ENCODE peak calls at places on chromosomes 16 and 17, in four cellular contexts. V, M, B and N are unnamed samples.
A peak's percentile ranks its signal among the peaks of the same experiment; 100 is the strongest.

GRCh38 chr17:79933863-79934652 is 94.8 kb upstream of the CBX4 start:
- DNase-seq in V (peak; percentile 63), M (no peak), B (peak; percentile 73), N (no peak)

GRCh38 chr16:25896412-25896811 is 204.7 kb downstream of the HS3ST4 start:
- DNase-seq in V (no peak), M (no peak), B (no peak), N (no peak)

GRCh38 chr17:35742496-35742895 is 10.5 kb downstream of the GAS2L2 start:
- DNase-seq in V (no peak), M (no peak), B (no peak), N (no peak)

GRCh38 chr17:47959825-47960655 is 2.4 kb upstream of the PRR15L start:
- DNase-seq in V (no peak), M (no peak), B (no peak), N (no peak)

GRCh38 chr17:31052187-31052889 is 42.4 kb upstream of the NF1 start:
- DNase-seq in V (no peak), M (no peak), B (peak; percentile 76), N (no peak)

GRCh38 chr16:72875291-72876036 is 172.5 kb downstream of the ZFHX3 start:
- DNase-seq in V (no peak), M (no peak), B (peak; percentile 26), N (no peak)

GRCh38 chr17:78952706-78953105 is 27.0 kb downstream of the LGALS3BP start:
- DNase-seq in V (no peak), M (no peak), B (no peak), N (no peak)

GRCh38 chr17:50209472-50210248 is 8.2 kb upstream of the COL1A1 start:
- DNase-seq in V (peak; percentile 86), M (peak; percentile 97), B (no peak), N (no peak)

GRCh38 chr17:27206447-27206846 is 87.5 kb upstream of the WSB1 start:
- DNase-seq in V (no peak), M (peak; percentile 14), B (no peak), N (no peak)

GRCh38 chr16:53024045-53024444 is 28.7 kb downstream of the CHD9NB start:
- DNase-seq in V (no peak), M (no peak), B (no peak), N (no peak)

GRCh38 chr17:27463235-27463677 is 7.0 kb downstream of the KSR1 start:
- DNase-seq in V (no peak), M (no peak), B (no peak), N (no peak)

GRCh38 chr17:75637143-75637538 is 3.9 kb downstream of the SMIM5 start:
- DNase-seq in V (no peak), M (no peak), B (no peak), N (no peak)

GRCh38 chr16:57315401-57315800 is 30.9 kb upstream of the PLLP start:
- DNase-seq in V (no peak), M (no peak), B (no peak), N (no peak)

GRCh38 chr17:5706835-5707234 is 122.5 kb upstream of the NLRP1 start:
- DNase-seq in V (no peak), M (peak; percentile 80), B (peak; percentile 58), N (peak; percentile 46)

GRCh38 chr16:84247844-84248243 is 8.0 kb upstream of the KCNG4 start:
- DNase-seq in V (no peak), M (no peak), B (peak; percentile 79), N (no peak)

GRCh38 chr16:72721981-72722380 is 325.9 kb downstream of the ZFHX3 start:
- DNase-seq in V (no peak), M (no peak), B (no peak), N (no peak)

GRCh38 chr17:72671034-72671433 is 421.5 kb downstream of the SLC39A11 start:
- DNase-seq in V (no peak), M (no peak), B (no peak), N (no peak)

GRCh38 chr17:57484081-57484666 is 227.9 kb downstream of the MSI2 start:
- DNase-seq in V (no peak), M (no peak), B (no peak), N (no peak)

GRCh38 chr17:59093145-59093701 is 13.5 kb downstream of the TRIM37 start:
- DNase-seq in V (no peak), M (no peak), B (no peak), N (no peak)

GRCh38 chr16:55248494-55248893 is 75.5 kb upstream of the IRX6 start:
- DNase-seq in V (no peak), M (no peak), B (no peak), N (no peak)

DNA sequence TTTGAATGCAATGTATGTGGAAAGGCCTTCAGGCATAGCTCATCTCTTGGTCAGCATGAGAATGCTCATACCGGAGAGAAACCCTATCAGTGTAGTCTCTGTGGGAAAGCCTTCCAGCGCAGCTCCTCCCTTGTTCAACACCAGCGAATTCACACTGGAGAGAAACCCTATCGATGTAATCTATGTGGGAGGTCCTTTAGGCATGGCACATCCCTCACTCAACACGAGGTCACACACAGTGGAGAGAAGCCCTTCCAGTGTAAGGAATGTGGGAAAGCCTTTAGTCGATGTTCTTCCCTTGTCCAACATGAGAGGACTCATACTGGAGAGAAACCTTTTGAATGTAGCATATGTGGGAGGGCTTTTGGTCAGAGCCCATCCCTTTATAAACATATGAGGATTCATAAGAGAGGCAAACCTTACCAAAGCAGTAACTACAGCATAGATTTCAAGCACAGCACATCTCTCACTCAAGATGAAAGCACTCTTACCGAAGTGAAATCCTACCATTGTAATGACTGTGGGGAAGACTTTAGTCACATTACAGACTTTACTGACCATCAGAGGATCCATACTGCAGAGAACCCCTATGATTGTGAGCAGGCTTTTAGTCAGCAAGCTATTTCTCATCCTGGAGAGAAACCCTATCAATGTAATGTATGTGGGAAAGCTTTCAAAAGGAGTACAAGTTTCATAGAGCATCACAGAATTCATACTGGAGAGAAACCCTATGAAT is 24.7 kb downstream of the ZFP90 start:
- DNase-seq in V (no peak), M (no peak), B (no peak), N (no peak)
- H3K9me3 ChIP-seq in V (peaks cover 100% of the 10 kb centered on the region), M (peaks cover 74% of the 10 kb centered on the region), B (peaks cover 64% of the 10 kb centered on the region), N (peaks cover 47% of the 10 kb centered on the region)

GRCh38 chr16:3187798-3188674 is at the start of gene OR1F1:
- DNase-seq in V (peak; percentile 32), M (peak; percentile 57), B (no peak), N (peak; percentile 50)
- H3K9me3 ChIP-seq in V (peaks cover 6% of the 10 kb centered on the region), M (peaks cover 2% of the 10 kb centered on the region), B (no peaks in the 10 kb centered on the region), N (peaks cover 3% of the 10 kb centered on the region)

DNA sequence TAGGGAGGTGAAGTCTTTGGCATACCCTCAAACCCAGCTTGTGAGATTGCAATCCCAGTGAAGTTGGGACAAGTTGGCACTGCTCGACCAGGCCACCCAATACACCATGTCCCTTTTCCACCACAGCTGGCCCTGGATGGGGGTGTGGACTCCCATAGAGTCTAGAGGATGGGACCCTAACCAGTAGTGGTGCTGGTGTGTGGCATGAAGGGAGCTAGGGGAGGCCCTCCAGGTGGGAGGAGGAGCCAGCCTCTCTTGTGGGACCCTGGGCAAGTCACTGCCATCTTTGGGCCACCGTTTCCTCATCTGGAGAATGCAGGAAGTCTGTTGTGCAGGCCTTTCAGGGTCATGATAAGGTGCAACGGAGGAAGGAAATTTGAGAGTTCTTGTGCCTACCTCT is 1854.9 kb downstream of the TP53TG3F start:
- DNase-seq in V (no peak), M (no peak), B (no peak), N (no peak)
- H3K9me3 ChIP-seq in V (no peaks in the 10 kb centered on the region), M (no peaks in the 10 kb centered on the region), B (no peaks in the 10 kb centered on the region), N (no peaks in the 10 kb centered on the region)

GRCh38 chr17:70091681-70092080 is 16.7 kb downstream of the KCNJ16 start:
- DNase-seq in V (no peak), M (no peak), B (peak; percentile 37), N (no peak)

GRCh38 chr17:70091005-70091568 is 16.1 kb downstream of the KCNJ16 start:
- DNase-seq in V (no peak), M (no peak), B (no peak), N (no peak)

GRCh38 chr17:70089513-70090148 is 14.6 kb downstream of the KCNJ16 start:
- DNase-seq in V (no peak), M (no peak), B (peak; percentile 62), N (no peak)

GRCh38 chr17:70095455-70095854 is 20.4 kb downstream of the KCNJ16 start:
- DNase-seq in V (no peak), M (no peak), B (no peak), N (no peak)

GRCh38 chr17:70093163-70093562 is 18.1 kb downstream of the KCNJ16 start:
- DNase-seq in V (no peak), M (no peak), B (no peak), N (no peak)
- H3K9me3 ChIP-seq in V (no peaks in the 10 kb centered on the region), M (no peaks in the 10 kb centered on the region), B (no peaks in the 10 kb centered on the region), N (no peaks in the 10 kb centered on the region)

GRCh38 chr16:21704733-21705132 is 41.0 kb downstream of the OTOA start:
- DNase-seq in V (no peak), M (no peak), B (no peak), N (no peak)
- H3K9me3 ChIP-seq in V (no peaks in the 10 kb centered on the region), M (no peaks in the 10 kb centered on the region), B (no peaks in the 10 kb centered on the region), N (no peaks in the 10 kb centered on the region)

DNA sequence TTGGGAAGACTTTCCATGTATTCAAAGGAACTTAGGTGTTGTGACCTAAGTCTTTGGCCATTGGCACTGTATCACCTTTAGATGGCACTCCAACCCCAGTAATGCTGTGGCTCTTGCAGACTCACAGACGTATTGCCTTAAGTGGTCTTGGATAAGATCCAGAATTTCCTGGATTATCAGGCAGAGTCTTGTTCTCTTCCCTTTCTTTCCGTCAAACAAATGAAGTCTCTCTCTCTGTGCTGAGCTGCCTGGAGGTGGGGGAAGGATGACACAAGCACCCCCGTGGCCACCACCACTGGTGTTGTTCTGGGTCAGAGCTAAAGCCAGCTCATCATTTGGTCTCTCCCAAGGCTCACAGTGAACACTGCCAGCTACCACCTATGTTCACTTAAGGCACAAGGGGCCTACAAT is 789.9 kb upstream of the KIF2B start:
- DNase-seq in V (no peak), M (peak; percentile 87), B (peak; percentile 60), N (no peak)
- H3K9me3 ChIP-seq in V (no peaks in the 10 kb centered on the region), M (no peaks in the 10 kb centered on the region), B (peaks cover 31% of the 10 kb centered on the region), N (no peaks in the 10 kb centered on the region)

DNA sequence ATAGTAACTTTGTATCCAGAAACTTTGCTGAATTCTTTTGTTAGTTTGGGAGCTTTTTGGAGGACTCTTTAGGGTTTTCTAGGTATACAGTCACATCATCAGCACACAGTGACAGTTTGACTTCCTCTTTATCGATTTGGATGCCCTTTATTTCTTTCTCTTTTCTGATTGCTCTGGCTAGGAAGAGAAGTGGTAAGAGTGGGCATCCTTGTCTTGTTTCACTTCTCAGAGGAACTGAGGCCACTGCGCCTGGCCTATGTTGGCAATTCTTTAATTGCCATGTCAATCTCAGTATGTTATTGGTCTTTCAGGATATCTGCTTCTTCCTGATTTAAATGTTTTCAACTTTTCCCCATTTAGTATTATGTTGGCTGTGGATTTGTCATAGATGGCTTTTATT is 24.6 kb downstream of the ATF7IP2 start:
- DNase-seq in V (no peak), M (no peak), B (no peak), N (no peak)
- H3K9me3 ChIP-seq in V (peaks cover 54% of the 10 kb centered on the region), M (peaks cover 16% of the 10 kb centered on the region), B (peaks cover 8% of the 10 kb centered on the region), N (peaks cover 12% of the 10 kb centered on the region)

GRCh38 chr16:35221482-35222185 is 1762.2 kb downstream of the TP53TG3F start:
- DNase-seq in V (peak; percentile 49), M (no peak), B (no peak), N (no peak)
- H3K9me3 ChIP-seq in V (no peaks in the 10 kb centered on the region), M (no peaks in the 10 kb centered on the region), B (peaks cover 7% of the 10 kb centered on the region), N (no peaks in the 10 kb centered on the region)

GRCh38 chr17:53687324-53687723 is 135.4 kb upstream of the KIF2B start:
- DNase-seq in V (no peak), M (no peak), B (no peak), N (no peak)
- H3K9me3 ChIP-seq in V (no peaks in the 10 kb centered on the region), M (no peaks in the 10 kb centered on the region), B (peaks cover 22% of the 10 kb centered on the region), N (no peaks in the 10 kb centered on the region)